ENCODE peak calls at places on chromosomes 4 and X, in ten cellular contexts. X is cardiac muscle cell; L is CD8-positive, alpha-beta memory T cell; Z is heart right ventricle; V is Peyer's patch; O is left ventricle myocardium inferior; S is thoracic aorta; G is aorta; D is left lung; F is endothelial cell of umbilical vein. Y is an unnamed sample. For H3K9me3, the result is how much of the 10 kb centered on the place peaks cover.

GRCh38 chr4:73853246-73853704 is at the start of gene PF4V1:
- DNase-seq in G (peak), S (no peak), V (peak), L (no peak), Z (no peak), D (no peak), O (no peak), X (peak), F (peak), Y (no peak)

GRCh38 chrX:7448123-7448522 is 300.2 kb upstream of the PUDP start:
- DNase-seq in F (no peak), G (no peak), O (no peak), Z (no peak), V (no peak), D (no peak), L (no peak), S (no peak), X (no peak), Y (no peak)

GRCh38 chr4:159358226-159358625 is 255.3 kb downstream of the RAPGEF2 start:
- DNase-seq in O (no peak), L (no peak), X (no peak), F (peak), V (no peak), G (no peak), Z (no peak), S (no peak), D (no peak), Y (no peak)

GRCh38 chr4:63729519-63729918 is 679.7 kb downstream of the TECRL start:
- DNase-seq in O (no peak), V (no peak), F (no peak), D (no peak), G (no peak), S (no peak), Z (no peak), X (no peak), L (no peak), Y (no peak)

GRCh38 chrX:43836435-43837184 is 45.6 kb downstream of the MAOB start:
- DNase-seq in O (no peak), G (no peak), D (no peak), F (peak), L (peak), V (no peak), Z (no peak), X (peak), S (no peak), Y (no peak)

GRCh38 chr4:6292376-6293096 is 22.9 kb downstream of the WFS1 start:
- DNase-seq in F (no peak), G (no peak), O (no peak), S (no peak), L (no peak), Z (no peak), X (no peak), D (no peak), V (no peak), Y (no peak)

GRCh38 chrX:107506596-107507031 is 57.2 kb downstream of the FRMPD3 start:
- DNase-seq in O (no peak), L (no peak), X (no peak), D (no peak), S (no peak), Z (no peak), G (no peak), F (no peak), V (no peak), Y (no peak)

GRCh38 chr4:2244947-2245786 is 3.2 kb upstream of the HAUS3 start:
- DNase-seq in X (no peak), V (no peak), D (no peak), F (no peak), L (no peak), Z (no peak), G (no peak), S (no peak), O (peak), Y (no peak)

GRCh38 chr4:112253382-112254000 is 21.9 kb downstream of the AP1AR start:
- DNase-seq in Z (no peak), F (no peak), D (no peak), S (no peak), G (no peak), X (no peak), O (no peak), L (no peak), V (no peak), Y (no peak)

GRCh38 chr4:173494013-173494970 is 35.7 kb downstream of the HAND2 start:
- DNase-seq in V (peak), D (peak), S (no peak), L (peak), F (peak), G (peak), X (peak), Z (peak), O (peak), Y (peak)

GRCh38 chr4:172850838-172851237 is 317.8 kb upstream of the GALNT7 start:
- DNase-seq in O (no peak), D (no peak), V (no peak), S (no peak), G (no peak), F (peak), X (no peak), L (no peak), Z (no peak), Y (no peak)

GRCh38 chr4:162557516-162558106 is 393.8 kb upstream of the FSTL5 start:
- DNase-seq in X (no peak), Z (no peak), G (no peak), S (no peak), V (no peak), F (no peak), D (no peak), L (no peak), O (no peak), Y (no peak)

GRCh38 chrX:17375631-17376380 is 806 bp downstream of the NHS start:
- DNase-seq in S (no peak), D (peak), L (no peak), V (no peak), Z (no peak), O (peak), G (peak), X (peak), F (peak), Y (no peak)

GRCh38 chr4:71406459-71406963 is 67.7 kb downstream of the SLC4A4 start:
- DNase-seq in X (no peak), Z (no peak), V (no peak), S (no peak), O (no peak), D (no peak), L (no peak), F (peak), G (no peak), Y (no peak)

GRCh38 chrX:114046695-114047279 is 537.1 kb upstream of the HTR2C start:
- DNase-seq in G (no peak), F (no peak), Z (no peak), X (no peak), V (no peak), O (no peak), D (no peak), L (no peak), S (no peak), Y (no peak)

GRCh38 chrX:150845091-150845490 is 53.4 kb downstream of the CD99L2 start:
- DNase-seq in S (no peak), G (no peak), V (no peak), F (no peak), O (no peak), D (no peak), Z (no peak), X (no peak), L (no peak), Y (no peak)

GRCh38 chrX:136907626-136908025 is 27.1 kb upstream of the RBMX start:
- DNase-seq in O (peak), D (no peak), G (no peak), Z (no peak), F (no peak), S (no peak), X (no peak), V (no peak), L (no peak), Y (no peak)

GRCh38 chrX:101682723-101683122 is 23.1 kb upstream of the ARMCX2 start:
- DNase-seq in O (no peak), S (no peak), L (no peak), Z (no peak), F (peak), V (no peak), X (no peak), G (no peak), D (no peak), Y (no peak)

GRCh38 chr4:188145626-188146025 is 6.4 kb downstream of the TRIML1 start:
- DNase-seq in D (no peak), V (no peak), F (no peak), X (no peak), Z (no peak), L (no peak), G (no peak), S (no peak), O (no peak), Y (no peak)

GRCh38 chrX:129831486-129831885 is 12.2 kb downstream of the ZDHHC9 start:
- DNase-seq in F (no peak), X (no peak), Z (peak), V (no peak), D (no peak), G (no peak), L (no peak), O (peak), S (no peak), Y (no peak)

GRCh38 chrX:103398321-103398937 is 22.1 kb downstream of the BEX3 start:
- DNase-seq in O (no peak), X (no peak), D (no peak), G (no peak), L (no peak), S (no peak), V (no peak), F (peak), Z (no peak), Y (no peak)

GRCh38 chrX:23434356-23434884 is 99.8 kb downstream of the PTCHD1 start:
- DNase-seq in Z (peak), L (no peak), G (peak), S (peak), V (peak), X (no peak), O (peak), D (peak), F (no peak), Y (no peak)

GRCh38 chrX:107117993-107118321 is 665 bp downstream of the RBM41 start:
- DNase-seq in S (no peak), D (no peak), V (no peak), Z (no peak), G (no peak), L (no peak), F (peak), X (no peak), O (no peak), Y (no peak)

GRCh38 chrX:94831364-94831763 is 1157.4 kb downstream of the FAM133A start:
- DNase-seq in O (no peak), F (no peak), S (no peak), V (no peak), L (no peak), X (peak), G (no peak), Z (no peak), D (no peak), Y (no peak)

GRCh38 chr4:89889289-89889688 is 5.4 kb upstream of the MMRN1 start:
- DNase-seq in S (no peak), V (no peak), X (peak), D (no peak), O (no peak), G (peak), L (no peak), F (peak), Z (peak), Y (no peak)

GRCh38 chr4:54482529-54482961 is 175.2 kb upstream of the KIT start:
- DNase-seq in F (no peak), D (no peak), V (no peak), G (no peak), Z (no peak), O (no peak), L (no peak), X (no peak), S (no peak), Y (no peak)

GRCh38 chr4:15020502-15021286 is 18.4 kb downstream of the CPEB2 start:
- DNase-seq in G (no peak), V (no peak), O (no peak), Z (no peak), S (no peak), X (no peak), D (no peak), F (no peak), L (no peak), Y (no peak)

GRCh38 chrX:68978211-68978780 is 149.5 kb downstream of the EFNB1 start:
- DNase-seq in D (no peak), O (no peak), S (no peak), F (peak), X (peak), Z (no peak), V (no peak), G (peak), L (no peak), Y (no peak)

GRCh38 chr4:2060578-2061207 is 1.6 kb downstream of the NAT8L start:
- DNase-seq in O (peak), X (peak), L (no peak), S (no peak), G (peak), D (no peak), Z (no peak), F (no peak), V (no peak), Y (no peak)

GRCh38 chr4:140222175-140222574 is 68.2 kb upstream of the MAML3 start:
- DNase-seq in V (no peak), Z (no peak), S (no peak), D (no peak), F (peak), O (no peak), X (no peak), G (no peak), L (no peak), Y (no peak)

GRCh38 chrX:148601034-148601433 is 100.6 kb downstream of the AFF2 start:
- DNase-seq in G (no peak), Z (no peak), D (no peak), S (no peak), O (no peak), V (no peak), F (no peak), L (no peak), X (no peak), Y (no peak)

GRCh38 chr4:72314869-72315268 is 254.2 kb downstream of the ADAMTS3 start:
- DNase-seq in V (no peak), Z (peak), G (no peak), O (no peak), F (peak), D (no peak), L (no peak), S (no peak), X (peak), Y (no peak)

GRCh38 chr4:94934864-94935263 is 177.1 kb downstream of the BMPR1B start:
- DNase-seq in V (no peak), S (no peak), X (no peak), D (no peak), Z (no peak), F (peak), L (no peak), O (no peak), G (no peak), Y (no peak)

GRCh38 chr4:70838972-70839536 is 636 bp downstream of the GRSF1 start:
- DNase-seq in G (peak), Z (peak), D (peak), O (peak), S (peak), X (peak), F (peak), L (peak), V (peak), Y (peak)

GRCh38 chrX:102835504-102836146 is 101.4 kb upstream of the RAB40AL start:
- DNase-seq in O (no peak), V (peak), D (no peak), F (peak), L (no peak), S (no peak), G (no peak), Z (no peak), X (peak), Y (no peak)

GRCh38 chr4:38670061-38670894 is 6.3 kb downstream of the KLF3 start:
- DNase-seq in O (no peak), F (peak), V (no peak), G (no peak), D (no peak), Z (no peak), L (no peak), X (no peak), S (no peak), Y (no peak)

DNA sequence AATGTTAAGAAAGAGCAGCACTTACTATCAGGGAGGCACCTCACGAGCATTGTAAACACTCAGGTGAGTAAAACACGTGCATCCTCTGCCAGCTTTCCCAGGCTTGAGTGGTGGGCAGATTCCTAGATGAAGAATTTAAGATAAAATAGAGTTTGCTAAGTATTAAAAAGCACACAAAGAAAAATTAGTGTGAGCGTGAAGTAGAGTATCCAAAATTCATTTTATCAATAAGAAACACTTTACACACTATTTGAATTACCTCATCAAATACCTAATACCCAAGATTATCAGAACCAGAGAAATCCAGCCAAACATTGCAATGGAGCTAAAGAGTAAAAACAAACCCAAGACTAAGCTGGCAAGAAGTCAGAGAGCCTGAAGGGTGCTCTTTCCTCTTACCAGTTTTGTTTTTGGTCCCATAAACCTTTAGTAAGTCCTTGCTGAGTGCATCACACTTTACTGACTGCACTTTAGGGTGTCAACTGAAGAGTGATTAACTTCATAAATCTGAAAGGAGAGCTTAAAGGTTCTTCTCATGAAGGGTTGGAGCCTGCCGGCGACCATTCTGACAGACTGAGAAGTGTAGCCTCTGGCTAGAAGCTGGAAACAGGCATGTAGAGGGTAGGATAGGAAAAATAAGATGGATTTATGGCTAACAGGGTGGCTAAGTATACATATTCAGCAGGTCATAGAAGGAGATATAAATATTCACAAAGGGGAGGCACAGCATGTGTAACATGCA is 151.1 kb downstream of the SLC7A11 start:
- DNase-seq in G (no peak), D (no peak), S (no peak), F (no peak), Z (no peak), V (no peak), O (no peak), L (no peak), X (peak), Y (no peak)
- H3K9me3 ChIP-seq in G (under half), D (under half), S (under half), F (under half), Z (under half), V (under half), O (under half), L (under half), X (under half), Y (under half)

GRCh38 chr4:43619219-43619618 is 726.7 kb downstream of the GRXCR1 start:
- DNase-seq in V (no peak), X (no peak), G (no peak), L (no peak), S (no peak), Z (no peak), F (no peak), D (no peak), O (no peak), Y (no peak)
- H3K9me3 ChIP-seq in V (under half), X (under half), G (under half), L (under half), S (under half), Z (under half), F (under half), D (under half), O (under half), Y (under half)

DNA sequence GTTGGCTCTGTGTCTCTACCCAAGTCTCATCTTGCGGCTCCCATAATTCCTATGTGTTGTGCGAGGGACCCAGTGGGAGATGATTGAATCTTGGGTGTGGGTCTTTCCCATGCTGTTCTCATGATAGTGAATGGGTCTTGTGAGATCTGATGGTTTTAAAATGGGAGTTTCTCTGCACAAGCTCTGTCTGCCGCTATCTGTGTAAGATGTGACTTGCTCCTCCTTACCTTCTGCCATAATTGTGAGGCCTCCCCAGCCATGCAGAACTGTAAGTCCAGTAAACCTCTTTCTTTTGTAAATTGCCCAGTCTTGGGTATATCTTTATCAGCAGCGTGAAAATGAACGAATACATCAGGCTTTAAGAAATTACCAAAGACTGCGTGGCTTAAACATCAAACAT is 31.2 kb downstream of the STIM2 start:
- DNase-seq in S (no peak), O (no peak), D (no peak), F (no peak), G (no peak), Z (no peak), L (no peak), V (no peak), X (no peak), Y (no peak)
- H3K9me3 ChIP-seq in S (under half), O (under half), D (under half), F (under half), G (under half), Z (under half), L (under half), V (under half), X (under half), Y (under half)

DNA sequence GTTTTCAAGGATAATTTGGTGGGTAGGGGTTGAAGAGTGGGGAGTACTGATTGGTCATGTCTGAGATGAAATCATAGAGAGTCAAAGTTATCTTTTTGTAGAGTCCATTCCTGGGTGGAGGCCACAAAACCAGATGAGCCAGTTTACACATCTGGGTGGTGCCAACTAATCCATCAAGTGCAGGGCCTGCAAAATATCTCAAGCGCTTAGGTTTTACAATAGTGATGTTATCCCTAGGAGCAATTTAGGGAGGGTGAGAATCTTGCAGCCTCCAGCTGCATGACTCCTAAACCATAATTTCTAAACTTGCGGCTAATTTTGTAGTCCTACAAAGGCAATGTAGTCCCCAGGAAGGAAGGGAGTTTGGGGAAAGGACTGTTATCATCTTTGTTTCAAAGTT is 988.3 kb upstream of the LCORL start:
- DNase-seq in X (no peak), D (no peak), O (no peak), L (no peak), V (no peak), G (no peak), F (no peak), S (no peak), Z (no peak), Y (no peak)
- H3K9me3 ChIP-seq in X (under half), D (under half), O (under half), L (under half), V (under half), G (under half), F (under half), S (under half), Z (under half), Y (under half)

GRCh38 chr4:11160288-11160687 is 268.4 kb downstream of the HS3ST1 start:
- DNase-seq in S (no peak), V (no peak), O (no peak), X (no peak), Z (no peak), F (no peak), L (no peak), D (no peak), G (no peak), Y (no peak)
- H3K9me3 ChIP-seq in S (under half), V (under half), O (under half), X (under half), Z (under half), F (under half), L (under half), D (under half), G (under half), Y (under half)

DNA sequence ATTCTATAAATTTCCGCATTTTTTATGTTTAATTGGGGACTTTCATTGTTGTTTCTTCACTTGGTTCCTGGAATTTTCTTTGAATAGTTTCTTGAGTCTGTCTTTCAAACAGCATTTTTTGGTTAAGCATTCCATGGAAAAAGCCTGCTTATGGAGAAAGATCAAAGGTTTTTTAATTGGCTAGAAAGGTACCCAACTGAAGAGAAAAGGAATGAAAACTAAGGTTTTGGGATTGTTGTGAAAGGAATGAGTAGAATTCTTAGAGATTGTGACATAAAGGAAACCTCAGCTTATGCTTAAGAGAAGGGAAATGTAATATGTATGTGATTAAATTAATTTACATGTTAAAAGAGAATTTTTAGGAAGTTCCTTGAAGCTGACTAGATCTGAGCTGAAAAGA is 82.8 kb downstream of the CCKAR start:
- DNase-seq in G (no peak), Z (no peak), L (no peak), F (no peak), D (no peak), V (no peak), S (no peak), X (no peak), O (no peak), Y (no peak)
- H3K9me3 ChIP-seq in G (under half), Z (under half), L (under half), F (under half), D (under half), V (under half), S (under half), X (under half), O (under half), Y (under half)

GRCh38 chrX:10514891-10515290 is 105.5 kb downstream of the MID1 start:
- DNase-seq in S (no peak), Z (peak), X (no peak), L (no peak), F (no peak), D (no peak), G (no peak), V (no peak), O (no peak), Y (no peak)
- H3K9me3 ChIP-seq in S (under half), Z (under half), X (under half), L (under half), F (under half), D (under half), G (under half), V (under half), O (under half), Y (under half)